ENCODE peak calls at places on chromosomes 11 and 22, in nine cellular contexts. C is SJSA1; W is stomach; V is coronary artery; K is iris pigment epithelial cell; Z is NCI-H460; Y is ELR; B is T47D; E is stimulated activated CD8-positive, alpha-beta memory T cell treated with anti-CD3 and anti-CD28 coated beads, Interleukin-7, amount 100 ng/mL, for 24 hours. N is an unnamed sample.

GRCh38 chr11:65975771-65976170 is 14.2 kb downstream of the SART1 start:
- DNase-seq in C (no peak), W (no peak), V (no peak), K (no peak), Z (no peak), Y (no peak), B (no peak), E (no peak), N (no peak)

GRCh38 chr11:66333896-66334604 is 2.2 kb downstream of the RIN1 start:
- DNase-seq in C (peak), W (no peak), V (peak), K (no peak), Z (no peak), Y (no peak), B (no peak), E (no peak), N (no peak)

GRCh38 chr11:63901660-63902059 is 15.3 kb downstream of the RCOR2 start:
- DNase-seq in C (no peak), W (no peak), V (no peak), K (peak), Z (no peak), Y (peak), B (no peak), E (no peak), N (peak)

GRCh38 chr11:12258451-12258850 is 118.9 kb upstream of the PARVA start:
- DNase-seq in C (no peak), W (no peak), V (no peak), K (peak), Z (no peak), Y (peak), B (no peak), E (no peak), N (no peak)

GRCh38 chr11:46896719-46897406 is 21.5 kb downstream of the LRP4 start:
- DNase-seq in C (no peak), W (no peak), V (no peak), K (peak), Z (peak), Y (peak), B (peak), E (no peak), N (peak)

GRCh38 chr22:44266811-44267760 is 45.7 kb downstream of the SHISAL1 start:
- DNase-seq in C (no peak), W (no peak), V (no peak), K (no peak), Z (no peak), Y (no peak), B (no peak), E (no peak), N (no peak)

GRCh38 chr11:44607987-44608386 is 42.5 kb downstream of the CD82 start:
- DNase-seq in C (no peak), W (no peak), V (no peak), K (peak), Z (no peak), Y (no peak), B (no peak), E (no peak), N (peak)

GRCh38 chr11:130897262-130898182 is 18.8 kb downstream of the SNX19 start:
- DNase-seq in C (peak), W (peak), V (peak), K (peak), Z (peak), Y (peak), B (no peak), E (no peak), N (peak)

GRCh38 chr22:41256254-41256897 is 15.6 kb upstream of the CHADL start:
- DNase-seq in C (peak), W (no peak), V (no peak), K (peak), Z (peak), Y (peak), B (no peak), E (no peak), N (peak)

N was measured in MCF 10A.